ENCODE peak calls at places on chromosomes 6 and 20, in six cellular contexts. L is MM.1S, F is IMR-90, E is Peyer's patch, U is fibroblast of lung, I is BE2C. S is an unnamed sample.

GRCh38 chr6:17394192-17394611 is 807 bp downstream of the CAP2 start:
- DNase-seq in F (peak), L (peak), E (peak), I (no peak), U (peak), S (peak)

GRCh38 chr6:84082693-84083265 is 49.2 kb downstream of the MRAP2 start:
- DNase-seq in F (no peak), I (no peak), E (no peak), L (no peak), U (no peak), S (no peak)

GRCh38 chr6:42819803-42820508 is 38.1 kb downstream of the BICRAL start:
- DNase-seq in L (no peak), F (no peak), E (no peak), I (peak), U (no peak), S (no peak)

GRCh38 chr6:44932651-44933091 is 395.5 kb upstream of the RUNX2 start:
- DNase-seq in I (no peak), L (no peak), U (no peak), F (no peak), E (no peak), S (no peak)

GRCh38 chr6:10957414-10957886 is 70.6 kb downstream of the SYCP2L start:
- DNase-seq in U (no peak), L (no peak), E (no peak), F (no peak), I (no peak), S (no peak)

GRCh38 chr6:42511803-42512422 is 51.9 kb upstream of the UBR2 start:
- DNase-seq in I (no peak), L (no peak), E (no peak), F (peak), U (peak), S (peak)

GRCh38 chr20:46681032-46681854 is 8.0 kb downstream of the TP53RK start:
- DNase-seq in E (peak), F (peak), U (peak), I (peak), L (peak), S (peak)

GRCh38 chr6:37671061-37671460 is 26.6 kb downstream of the MDGA1 start:
- DNase-seq in U (no peak), E (no peak), L (no peak), F (no peak), I (no peak), S (no peak)

GRCh38 chr6:53529324-53530036 is 15.4 kb downstream of the GCLC start:
- DNase-seq in E (no peak), I (no peak), F (no peak), U (no peak), L (no peak), S (no peak)

GRCh38 chr20:62192635-62193034 is 9.8 kb downstream of the MTG2 start:
- DNase-seq in L (no peak), F (no peak), U (no peak), I (no peak), E (no peak), S (no peak)

GRCh38 chr6:34085453-34086170 is 60.3 kb downstream of the GRM4 start:
- DNase-seq in I (no peak), E (no peak), L (no peak), F (no peak), U (no peak), S (no peak)

GRCh38 chr6:85552652-85553051 is 41.0 kb downstream of the SNX14 start:
- DNase-seq in E (no peak), I (no peak), L (no peak), F (no peak), U (no peak), S (no peak)

GRCh38 chr6:71404145-71404966 is 115.7 kb downstream of the OGFRL1 start:
- DNase-seq in U (peak), F (peak), E (no peak), L (no peak), I (no peak), S (peak)

GRCh38 chr6:39144804-39145203 is 29.8 kb upstream of the SAYSD1 start:
- DNase-seq in U (no peak), E (no peak), L (no peak), I (no peak), F (no peak), S (no peak)

GRCh38 chr20:63413963-63414684 is 53.0 kb upstream of the CHRNA4 start:
- DNase-seq in E (no peak), L (no peak), I (no peak), U (no peak), F (no peak), S (no peak)

GRCh38 chr6:103699770-103700169 is 1159.9 kb downstream of the HACE1 start:
- DNase-seq in E (no peak), U (no peak), L (no peak), F (no peak), I (no peak), S (no peak)

GRCh38 chr6:135423649-135424128 is 73.9 kb downstream of the AHI1 start:
- DNase-seq in E (no peak), U (peak), I (peak), L (peak), F (peak), S (peak)

GRCh38 chr20:57266251-57267157 is at the start of gene BMP7:
- DNase-seq in E (no peak), L (no peak), U (peak), I (peak), F (no peak), S (peak)

GRCh38 chr20:433300-433975 is 25.3 kb downstream of the RBCK1 start:
- DNase-seq in I (no peak), U (no peak), E (peak), F (no peak), L (no peak), S (no peak)

GRCh38 chr20:49372095-49372734 is 94.4 kb upstream of the ZNFX1 start:
- DNase-seq in F (no peak), U (no peak), L (no peak), E (no peak), I (no peak), S (no peak)

GRCh38 chr20:47754301-47754700 is 31.0 kb downstream of the SULF2 start:
- DNase-seq in I (peak), F (no peak), L (no peak), E (no peak), U (no peak), S (no peak)

GRCh38 chr20:14478126-14478525 is 140.7 kb upstream of the FLRT3 start:
- DNase-seq in F (no peak), I (no peak), L (no peak), E (no peak), U (no peak), S (no peak)

GRCh38 chr6:292506-293184 is 358 bp downstream of the DUSP22 start:
- DNase-seq in E (peak), I (no peak), U (peak), L (peak), F (peak), S (peak)

GRCh38 chr6:137903933-137904821 is 37.1 kb downstream of the TNFAIP3 start:
- DNase-seq in I (no peak), F (peak), U (peak), L (no peak), E (no peak), S (no peak)

GRCh38 chr6:128841518-128841917 is 41.4 kb upstream of the LAMA2 start:
- DNase-seq in I (no peak), L (no peak), F (no peak), E (no peak), U (no peak), S (no peak)

DNA sequence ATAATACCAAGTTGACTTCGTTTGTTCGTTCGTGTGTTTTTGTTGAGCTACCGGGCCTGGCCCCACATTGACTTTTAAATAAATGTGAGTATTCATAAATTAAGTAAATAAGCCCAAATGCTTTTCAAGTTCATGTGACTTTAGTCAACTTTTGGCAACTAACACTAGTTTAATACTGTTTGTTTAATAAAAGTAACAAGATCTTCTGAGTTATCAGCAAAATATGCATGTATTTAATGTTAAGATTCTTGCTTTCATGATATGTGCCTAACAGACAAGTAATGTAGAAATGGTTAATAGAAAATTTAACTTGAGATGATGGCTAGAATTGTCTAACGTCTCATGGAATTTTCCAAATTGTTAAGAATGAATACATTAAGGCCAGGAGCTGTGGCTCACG is 38.7 kb upstream of the ECI2 start:
- DNase-seq in E (no peak), I (no peak), F (peak), U (no peak), L (no peak), S (no peak)
- TF ChIP-seq CTCF in E (no peak), I (no peak), F (no peak), U (no peak), L (no peak), S (no peak)

DNA sequence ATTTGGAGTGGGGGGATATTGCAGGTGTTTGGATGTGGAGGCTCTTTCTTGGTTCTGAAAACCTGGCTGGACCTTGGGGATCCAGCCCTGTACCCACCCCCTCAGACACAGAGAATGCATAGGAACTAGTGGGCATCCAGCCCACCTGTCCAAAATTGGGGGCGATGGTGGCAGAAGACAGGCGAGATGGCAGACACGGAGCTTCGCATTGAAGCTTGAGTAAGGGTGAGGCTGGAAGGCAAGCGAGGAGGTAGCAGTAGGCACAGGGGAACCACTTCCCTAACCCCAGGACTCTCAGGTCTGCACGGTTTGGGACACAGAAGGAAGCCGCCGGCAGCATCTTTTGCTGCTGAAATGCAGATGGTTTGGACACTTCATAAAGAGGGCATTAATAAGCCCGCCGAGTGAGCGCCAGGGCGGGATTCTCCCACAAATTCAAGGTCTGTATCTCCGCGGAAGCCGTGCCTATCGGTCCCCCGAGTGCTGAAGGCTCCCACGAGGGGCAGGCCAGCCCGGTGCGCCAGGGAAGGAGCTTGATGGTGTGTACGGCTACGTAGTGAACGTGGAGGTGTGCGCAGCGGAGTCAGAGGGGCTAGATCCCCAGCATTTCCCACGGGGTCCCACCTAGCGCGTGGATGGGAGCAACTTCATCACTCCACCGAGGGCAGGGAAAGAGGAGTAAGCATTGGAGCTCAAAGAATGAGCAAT is 1.6 kb upstream of the FOXA2 start:
- DNase-seq in I (no peak), L (no peak), F (no peak), E (no peak), U (no peak), S (no peak)
- H3K4me3 ChIP-seq in I (no peak), L (no peak), F (no peak), E (no peak), U (no peak), S (no peak)

DNA sequence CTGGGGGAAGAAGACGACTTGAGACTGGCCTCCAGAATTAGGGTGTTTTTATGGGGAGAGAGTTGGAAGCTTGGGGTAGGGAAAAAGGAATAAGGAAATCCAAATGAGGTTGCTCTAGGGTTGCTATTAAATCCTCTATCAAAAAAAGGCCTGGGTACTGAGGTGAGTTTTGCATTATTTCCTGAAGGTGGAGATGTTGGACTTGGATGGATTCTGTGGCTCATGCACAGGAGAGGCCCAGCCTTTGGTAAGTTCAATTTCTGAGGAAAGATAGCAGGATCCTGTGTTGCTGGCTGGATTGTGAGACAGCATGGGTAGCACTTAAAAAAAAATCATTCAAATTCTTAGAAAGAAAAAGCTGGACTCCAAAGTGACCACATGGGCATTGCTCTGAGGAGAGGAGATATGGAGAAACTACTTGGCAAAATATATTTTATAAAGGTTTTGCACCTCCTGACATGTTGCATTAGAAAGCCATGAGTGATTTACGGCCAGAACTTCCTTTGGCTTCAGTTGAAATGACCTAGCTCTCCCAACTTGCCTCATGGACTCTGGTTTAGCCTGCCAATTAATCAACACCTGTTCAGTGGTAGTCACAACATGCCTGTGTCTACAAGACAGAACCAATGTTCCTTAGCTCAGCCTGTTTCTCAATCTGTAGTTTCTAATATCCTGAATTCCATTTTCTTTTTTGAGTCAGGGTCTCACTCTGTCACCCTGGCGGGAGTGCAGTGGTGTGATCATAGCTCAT is 152.1 kb upstream of the RALGAPA2 start:
- DNase-seq in I (no peak), F (no peak), E (no peak), L (no peak), U (no peak), S (no peak)
- TF ChIP-seq CTCF in I (peak), F (no peak), E (no peak), L (no peak), U (no peak), S (no peak)

DNA sequence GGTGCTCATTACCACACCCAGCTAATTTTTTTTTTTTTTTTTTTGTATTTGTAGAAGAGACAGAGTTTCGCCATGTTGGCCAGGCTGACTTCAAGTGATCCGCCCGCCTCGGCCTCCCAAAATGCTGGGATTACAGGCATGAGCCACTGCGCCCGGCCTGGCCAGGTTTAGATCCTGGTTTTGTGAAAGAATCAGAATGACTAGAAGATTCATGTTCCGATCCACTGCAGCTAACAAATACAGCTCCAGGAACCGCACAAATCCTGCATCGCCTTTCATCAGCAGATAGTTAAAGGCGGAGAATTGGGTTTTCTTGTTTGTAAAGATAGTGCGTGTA is 151.2 kb upstream of the AKAP12 start:
- DNase-seq in E (no peak), I (no peak), F (no peak), U (no peak), L (no peak), S (no peak)
- H3K4me3 ChIP-seq in E (no peak), I (no peak), F (no peak), U (no peak), L (no peak), S (no peak)

GRCh38 chr20:16747291-16747811 is 807 bp upstream of the OTOR start:
- DNase-seq in F (no peak), L (no peak), E (no peak), U (no peak), I (no peak), S (no peak)
- TF ChIP-seq CTCF in F (no peak), L (no peak), E (no peak), U (no peak), I (no peak), S (no peak)

GRCh38 chr6:31579546-31580445 is 2.4 kb downstream of the LTB start:
- DNase-seq in I (no peak), L (no peak), E (no peak), F (no peak), U (no peak), S (no peak)

GRCh38 chr6:31578058-31578457 is 2.7 kb downstream of the TNF start:
- DNase-seq in F (no peak), I (no peak), L (no peak), E (no peak), U (no peak), S (no peak)

GRCh38 chr6:31580446-31580755 is 1.8 kb downstream of the LTB start:
- DNase-seq in F (no peak), E (no peak), I (no peak), U (no peak), L (no peak), S (no peak)

GRCh38 chr6:31578461-31579118 is 3.2 kb downstream of the TNF start:
- DNase-seq in F (no peak), E (no peak), U (no peak), I (no peak), L (no peak), S (no peak)

DNA sequence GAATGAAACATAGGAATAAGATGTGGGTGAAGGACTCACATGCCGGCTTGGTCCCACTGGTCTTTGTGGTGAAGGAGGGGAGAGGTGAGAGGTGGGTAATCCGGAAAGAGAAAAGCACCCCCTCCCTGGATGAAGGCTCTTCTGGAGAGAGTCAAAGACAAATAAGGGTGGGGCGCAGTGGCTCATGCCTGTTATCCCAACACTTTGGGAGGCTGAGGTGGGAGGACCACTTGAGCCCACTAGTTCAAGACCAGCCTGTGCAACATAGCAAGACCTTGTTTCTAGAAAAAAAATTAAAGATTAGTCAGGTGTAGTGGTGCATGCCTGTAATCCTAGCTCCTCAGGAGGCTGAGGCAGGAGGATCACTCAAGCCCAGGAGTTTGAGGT is 3.1 kb downstream of the LTB start:
- DNase-seq in E (no peak), F (no peak), I (no peak), L (no peak), U (no peak), S (no peak)
- H3K4me3 ChIP-seq in E (no peak), F (no peak), I (no peak), L (no peak), U (no peak), S (no peak)

DNA sequence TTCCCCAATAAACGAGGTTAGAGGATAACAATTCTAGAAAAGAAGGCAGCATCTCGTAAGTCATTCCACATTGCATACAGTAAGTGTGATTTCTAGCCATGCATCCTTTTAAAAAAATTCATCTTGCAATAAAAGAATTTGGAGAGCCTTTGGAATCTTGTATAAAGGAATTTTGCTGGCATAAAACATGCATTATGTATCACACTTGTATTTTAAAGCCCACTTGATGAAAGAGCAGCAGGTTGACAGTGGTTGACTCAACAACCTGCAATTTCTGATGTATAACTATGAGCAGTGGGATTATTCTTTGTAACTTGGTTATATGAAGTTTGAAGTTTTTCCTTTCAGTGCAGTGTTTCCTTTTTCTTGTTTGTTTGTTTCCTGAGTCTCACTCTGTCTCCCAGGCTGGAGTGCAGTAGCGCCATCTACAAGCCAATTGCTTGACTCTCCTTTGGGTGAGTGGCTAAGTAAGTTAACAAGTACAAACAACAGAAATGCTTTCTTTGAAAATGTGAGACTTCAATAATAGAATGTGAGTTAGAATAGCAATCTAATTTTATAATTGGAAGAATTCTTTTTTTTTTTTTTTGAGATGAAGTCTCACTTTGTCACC is 39.9 kb downstream of the JARID2 start:
- DNase-seq in E (peak), F (peak), I (no peak), L (no peak), U (peak), S (no peak)
- TF ChIP-seq CTCF in E (no peak), F (peak), I (no peak), L (no peak), U (no peak), S (no peak)

S was measured in astrocyte of the spinal cord.